ENCODE peak calls at places on chromosomes 13 and 19, in six cellular contexts. G, M, N, T, C and D are unnamed samples.

GRCh38 chr19:43527860-43528622 is 1.0 kb upstream of the ETHE1 start:
- DNase-seq in N (peak), G (no peak), C (no peak), M (no peak), T (no peak), D (no peak)

GRCh38 chr13:104014803-104015645 is 948.8 kb upstream of the SLC10A2 start:
- DNase-seq in M (no peak), T (no peak), G (no peak), N (peak), C (no peak), D (no peak)

GRCh38 chr19:5515737-5516136 is 52.0 kb downstream of the TINCR start:
- DNase-seq in T (no peak), M (no peak), N (no peak), C (no peak), G (no peak), D (no peak)

GRCh38 chr19:39168258-39169142 is 28.3 kb upstream of the NCCRP1 start:
- DNase-seq in G (no peak), C (no peak), N (no peak), T (no peak), M (no peak), D (no peak)

GRCh38 chr13:21632196-21632595 is 28.2 kb upstream of the MICU2 start:
- DNase-seq in C (no peak), T (no peak), M (no peak), G (no peak), N (no peak), D (no peak)

GRCh38 chr19:15812059-15812722 is 3.3 kb downstream of the OR10H1 start:
- DNase-seq in N (no peak), T (no peak), C (peak), G (peak), M (no peak), D (no peak)

GRCh38 chr13:23081901-23082300 is 98.9 kb upstream of the SGCG start:
- DNase-seq in N (no peak), T (no peak), G (no peak), M (no peak), C (no peak), D (no peak)

GRCh38 chr19:12766051-12766521 is 9.3 kb downstream of the HOOK2 start:
- DNase-seq in C (no peak), N (peak), T (peak), M (peak), G (peak), D (peak)

GRCh38 chr19:47697863-47698609 is 15.2 kb upstream of the EHD2 start:
- DNase-seq in T (peak), G (peak), C (peak), M (peak), N (peak), D (peak)

GRCh38 chr19:2841858-2842574 is 741 bp downstream of the ZNF555 start:
- DNase-seq in T (peak), G (no peak), C (peak), N (no peak), M (peak), D (no peak)

GRCh38 chr19:19613456-19613855 is 5.0 kb downstream of the PBX4 start:
- DNase-seq in G (no peak), M (no peak), C (peak), T (no peak), N (no peak), D (no peak)

DNA sequence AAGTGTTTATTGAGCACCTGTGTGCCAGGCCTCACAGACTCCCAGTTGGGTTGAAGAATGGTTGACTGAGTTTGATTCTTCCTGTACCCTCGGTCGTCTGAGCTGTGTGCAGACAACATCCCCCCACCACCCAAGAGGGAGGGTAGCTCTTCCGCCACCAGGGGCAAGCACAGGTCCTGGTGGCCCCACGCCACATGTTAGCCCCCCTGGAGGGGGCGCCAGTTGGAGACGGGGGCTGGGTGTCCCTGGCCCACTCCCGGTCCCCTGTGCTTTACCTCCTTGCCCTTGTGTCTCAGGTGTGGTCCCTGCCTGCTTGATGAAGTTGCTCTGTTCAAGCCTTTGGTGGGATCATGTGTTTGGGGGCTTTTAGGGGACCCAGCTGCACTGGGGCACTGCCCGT is 27.2 kb downstream of the COLGALT1 start:
- DNase-seq in M (no peak), C (no peak), N (no peak), G (no peak), T (no peak), D (no peak)
- TF ChIP-seq CTCF in M (no peak), C (no peak), N (peak), G (no peak), T (no peak), D (no peak)

DNA sequence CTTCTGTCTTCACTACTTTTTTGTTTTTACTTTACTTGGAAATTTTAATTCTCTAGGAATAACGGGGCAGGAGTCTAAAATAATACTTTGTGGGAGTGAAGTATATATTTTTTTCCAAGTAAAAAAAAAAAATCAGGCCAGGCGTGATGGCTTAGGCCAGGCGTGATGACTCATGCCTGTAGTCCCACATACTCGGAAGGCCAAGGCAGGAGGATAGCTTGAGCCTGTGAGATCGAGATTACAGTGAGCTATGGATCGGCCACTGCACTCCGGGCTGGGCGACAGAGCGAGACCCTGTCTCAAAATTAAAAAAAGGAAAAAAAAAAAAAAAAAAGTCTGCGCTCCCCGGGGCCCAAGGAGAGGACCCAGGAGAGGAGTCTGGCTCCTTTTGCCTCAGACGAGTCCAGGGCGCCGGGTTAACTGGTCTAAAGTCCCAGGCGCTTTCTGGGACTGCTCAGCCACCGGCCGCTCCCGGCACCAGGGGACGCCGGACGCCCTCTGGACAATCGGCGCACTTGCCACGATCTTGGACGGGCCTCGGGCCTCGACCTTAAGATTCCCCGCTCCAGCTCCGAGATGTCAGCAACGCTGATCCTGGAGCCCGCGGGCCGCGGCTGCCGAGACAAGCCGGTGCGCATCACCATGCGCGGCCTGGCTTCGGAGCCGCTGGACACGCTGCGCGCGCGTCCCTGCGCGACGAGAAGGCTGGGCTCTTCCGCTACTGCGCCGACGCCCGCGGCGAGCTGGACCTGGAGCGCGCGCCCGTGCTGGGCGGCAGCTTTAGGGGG is 2.7 kb upstream of the ZFP82 start:
- DNase-seq in C (no peak), G (peak), T (peak), M (peak), N (peak), D (no peak)
- TF ChIP-seq CTCF in C (no peak), G (no peak), T (no peak), M (no peak), N (no peak), D (no peak)

DNA sequence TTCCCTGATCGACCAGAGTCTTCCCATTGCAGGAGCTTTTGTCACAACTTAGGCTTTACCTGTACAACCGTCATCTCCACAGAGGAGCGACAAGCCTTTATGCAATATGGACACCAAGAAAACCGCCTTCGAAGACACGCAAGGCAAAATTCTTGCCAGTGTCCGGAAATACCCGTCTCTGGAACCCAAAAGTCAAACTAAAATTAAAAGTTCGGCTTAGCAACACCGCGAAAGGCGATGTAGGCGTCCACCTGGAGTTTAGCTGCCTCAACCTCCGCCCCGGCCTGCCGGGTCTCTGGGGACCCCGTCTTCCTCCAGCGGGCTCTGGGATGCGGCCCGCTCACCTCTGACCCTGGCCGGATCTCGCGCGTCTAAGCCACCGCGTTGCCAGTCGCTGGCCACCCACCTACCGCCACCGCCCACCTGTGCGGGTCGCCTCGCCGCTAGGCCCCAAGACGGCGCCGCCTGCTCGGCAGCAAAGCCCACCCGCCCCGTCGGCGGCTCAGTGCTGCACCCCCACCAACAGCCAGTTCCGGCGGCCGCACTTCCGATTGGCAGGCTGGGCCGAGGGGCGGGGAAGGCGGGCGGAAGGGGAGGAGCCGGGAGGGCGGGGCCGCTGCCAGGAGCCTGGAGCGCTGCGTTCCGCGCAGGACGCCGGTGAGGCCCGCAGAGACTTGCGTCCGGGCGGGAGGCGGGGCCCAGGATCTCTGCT is at the start of gene SUPT20H:
- DNase-seq in M (peak), G (peak), C (peak), N (peak), T (peak), D (peak)
- TF ChIP-seq CTCF in M (no peak), G (no peak), C (no peak), N (no peak), T (no peak), D (no peak)

DNA sequence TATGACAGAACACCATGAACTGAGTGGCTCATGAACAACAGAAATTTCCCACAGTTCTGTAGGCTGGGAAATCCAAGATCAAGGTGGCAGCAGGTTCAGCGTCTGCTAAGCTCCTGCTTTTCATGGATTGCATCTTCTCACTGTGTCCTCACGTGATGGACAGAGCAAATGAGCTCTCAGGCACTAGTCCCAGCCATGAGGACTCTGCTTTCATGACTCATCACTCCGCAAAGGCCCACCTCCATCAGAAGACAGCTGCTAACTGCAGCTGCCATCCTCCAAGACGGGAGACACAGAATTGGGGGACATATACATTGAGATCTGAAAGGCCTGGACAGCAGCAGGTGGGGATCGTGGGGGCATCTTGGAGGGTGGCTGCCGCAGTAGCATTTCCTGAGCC is 44.4 kb upstream of the SPATA13 start:
- DNase-seq in C (no peak), M (no peak), N (no peak), G (no peak), T (no peak), D (no peak)
- TF ChIP-seq CTCF in C (no peak), M (no peak), N (no peak), G (no peak), T (no peak), D (no peak)

DNA sequence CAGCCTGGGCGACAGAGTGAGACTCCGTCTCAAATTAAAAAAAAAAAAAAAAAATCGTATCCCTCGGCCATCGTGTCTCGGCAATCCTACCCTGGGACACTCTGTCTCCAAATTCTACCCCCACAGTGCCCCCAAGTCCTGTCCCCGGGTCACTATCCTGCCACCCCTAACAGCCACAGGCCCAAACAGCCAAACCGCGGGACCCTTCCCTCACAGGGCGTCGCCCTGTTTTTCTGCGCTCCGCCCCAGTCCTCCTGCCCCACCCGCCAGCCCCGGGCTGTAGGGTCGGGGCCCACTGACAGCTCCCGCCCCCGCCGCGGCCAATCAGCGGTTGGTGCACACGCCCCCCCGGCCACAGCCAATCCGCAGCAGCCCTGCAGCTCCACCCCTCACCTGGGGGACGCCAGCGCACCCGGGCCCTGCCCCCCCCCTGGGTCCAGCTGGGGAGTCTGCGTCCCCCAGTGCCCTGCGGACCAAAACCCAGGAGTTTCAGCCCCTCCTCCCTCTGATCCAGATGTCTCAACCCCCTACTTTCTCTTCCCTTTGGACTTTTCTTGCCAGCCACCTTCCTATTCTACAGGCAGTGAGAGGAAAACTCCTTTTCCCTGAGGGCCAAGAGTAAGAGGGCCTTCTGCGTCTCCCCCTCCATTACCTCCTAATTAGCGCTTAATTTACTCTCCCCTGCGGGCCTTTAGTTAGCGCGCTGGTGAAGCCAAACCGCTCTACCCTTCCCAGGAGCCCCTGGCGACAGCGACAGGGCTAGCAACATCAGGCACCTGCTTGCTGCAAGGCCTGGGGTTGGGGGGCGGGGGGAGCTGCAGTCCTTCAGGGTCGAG is 1.5 kb upstream of the BCAT2 start:
- DNase-seq in G (peak), C (peak), N (peak), M (peak), T (peak), D (peak)
- TF ChIP-seq CTCF in G (no peak), C (no peak), N (no peak), M (peak), T (no peak), D (no peak)

DNA sequence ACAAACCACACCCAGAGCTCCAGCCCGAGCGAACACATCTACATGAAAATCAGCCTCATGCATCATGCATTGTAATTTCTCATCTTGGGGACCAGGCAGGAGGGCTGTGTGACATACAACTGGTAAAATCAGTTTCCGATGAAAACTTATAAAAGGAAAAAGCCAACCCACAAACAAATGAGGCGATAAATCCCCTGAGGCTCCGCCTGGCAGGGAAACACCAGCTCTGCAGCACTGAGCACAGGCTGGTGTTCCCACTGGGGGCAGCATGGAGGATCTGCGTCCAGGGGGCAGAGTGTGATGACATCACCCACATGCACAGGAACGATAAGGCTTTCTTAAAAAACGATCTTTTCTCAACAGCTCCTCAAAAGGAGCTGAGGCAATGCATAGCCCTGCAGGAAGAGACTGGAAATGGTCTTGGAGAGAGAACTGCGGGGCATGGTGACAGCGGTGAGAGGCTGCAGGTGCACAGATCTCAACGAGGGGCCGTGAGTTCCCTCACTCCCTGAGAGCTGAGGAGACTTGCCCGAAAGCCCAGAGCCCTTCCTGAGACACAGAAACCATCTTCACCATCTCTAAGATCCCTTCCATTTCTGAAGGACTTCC is 24.6 kb downstream of the SH3GL1 start:
- DNase-seq in T (no peak), N (peak), C (no peak), G (no peak), M (peak), D (peak)
- TF ChIP-seq CTCF in T (no peak), N (peak), C (no peak), G (no peak), M (peak), D (no peak)

DNA sequence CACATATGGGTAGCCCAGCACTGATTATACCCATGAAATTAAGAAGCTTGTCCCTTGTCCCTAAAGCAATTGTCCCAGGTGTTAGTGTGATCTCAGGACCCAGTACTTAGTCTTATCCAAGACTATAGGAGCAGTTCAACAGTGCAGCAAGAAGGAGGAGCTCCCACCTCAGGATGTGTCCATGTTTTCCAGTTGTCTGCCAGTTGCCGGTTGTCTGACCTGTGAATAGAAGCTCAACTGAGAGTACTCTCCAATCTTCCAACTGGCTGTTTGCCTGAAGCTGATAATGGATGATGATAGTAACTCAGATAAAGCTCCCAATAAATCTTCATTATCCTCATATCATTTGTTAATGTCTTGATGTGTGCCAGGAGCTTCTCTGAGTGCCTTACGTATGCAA is 107.2 kb upstream of the HTR2A start:
- DNase-seq in M (peak), N (peak), G (no peak), T (no peak), C (no peak), D (no peak)
- TF ChIP-seq CTCF in M (peak), N (no peak), G (no peak), T (no peak), C (no peak), D (no peak)

GRCh38 chr13:85864963-85865530 is 65.8 kb upstream of the SLITRK6 start:
- DNase-seq in N (peak), C (peak), M (peak), T (no peak), G (peak), D (no peak)
- TF ChIP-seq CTCF in N (peak), C (no peak), M (peak), T (no peak), G (no peak), D (no peak)